ENCODE peak calls at places on chromosomes 3 and 15, in five cellular contexts. One of them, this sample, is unnamed.

GRCh38 chr3:152021951-152022461 is 148.6 kb downstream of the SUCNR1 start:
- DNase-seq in HepG2: no peak
- DNase-seq in K562: no peak
- DNase-seq in GM12878: peak
- DNase-seq in H1: no peak
- DNase-seq in this sample: peak

GRCh38 chr3:18725668-18726407 is 300.7 kb upstream of the SATB1 start:
- DNase-seq in HepG2: no peak
- DNase-seq in H1: no peak
- DNase-seq in K562: no peak
- DNase-seq in GM12878: no peak
- DNase-seq in this sample: no peak

GRCh38 chr3:196518999-196519737 is 4.0 kb upstream of the SMCO1 start:
- DNase-seq in GM12878: no peak
- DNase-seq in HepG2: peak
- DNase-seq in H1: peak
- DNase-seq in K562: peak
- DNase-seq in this sample: peak

GRCh38 chr3:110815008-110815583 is 256.5 kb upstream of the NECTIN3 start:
- DNase-seq in H1: no peak
- DNase-seq in K562: no peak
- DNase-seq in HepG2: no peak
- DNase-seq in GM12878: no peak
- DNase-seq in this sample: peak

GRCh38 chr15:66080791-66081475 is 172.6 kb downstream of the MEGF11 start:
- DNase-seq in H1: peak
- DNase-seq in GM12878: no peak
- DNase-seq in K562: no peak
- DNase-seq in HepG2: peak
- DNase-seq in this sample: no peak

GRCh38 chr3:41681479-41681878 is 280.4 kb downstream of the ULK4 start:
- DNase-seq in GM12878: no peak
- DNase-seq in HepG2: peak
- DNase-seq in H1: no peak
- DNase-seq in K562: no peak
- DNase-seq in this sample: no peak

GRCh38 chr3:111668912-111669488 is 73.9 kb upstream of the ZBED2 start:
- DNase-seq in GM12878: no peak
- DNase-seq in H1: no peak
- DNase-seq in K562: peak
- DNase-seq in HepG2: peak
- DNase-seq in this sample: peak

GRCh38 chr15:100192092-100192695 is 149.6 kb downstream of the ADAMTS17 start:
- DNase-seq in GM12878: no peak
- DNase-seq in H1: no peak
- DNase-seq in HepG2: no peak
- DNase-seq in K562: no peak
- DNase-seq in this sample: no peak

GRCh38 chr3:58214484-58215316 is 3.9 kb upstream of the DNASE1L3 start:
- DNase-seq in H1: no peak
- DNase-seq in GM12878: peak
- DNase-seq in HepG2: no peak
- DNase-seq in K562: no peak
- DNase-seq in this sample: no peak

GRCh38 chr3:178618907-178619306 is 82.7 kb downstream of the KCNMB2 start:
- DNase-seq in GM12878: no peak
- DNase-seq in K562: no peak
- DNase-seq in HepG2: no peak
- DNase-seq in H1: no peak
- DNase-seq in this sample: no peak

GRCh38 chr15:63374686-63375520 is 6.7 kb downstream of the CA12 start:
- DNase-seq in HepG2: no peak
- DNase-seq in GM12878: no peak
- DNase-seq in H1: no peak
- DNase-seq in K562: no peak
- DNase-seq in this sample: no peak

GRCh38 chr15:98548172-98548971 is 100.0 kb upstream of the IGF1R start:
- DNase-seq in GM12878: no peak
- DNase-seq in K562: no peak
- DNase-seq in H1: peak
- DNase-seq in HepG2: no peak
- DNase-seq in this sample: no peak

GRCh38 chr3:58487140-58487886 is 4.6 kb upstream of the KCTD6 start:
- DNase-seq in HepG2: no peak
- DNase-seq in K562: peak
- DNase-seq in GM12878: no peak
- DNase-seq in H1: no peak
- DNase-seq in this sample: peak

GRCh38 chr3:177781686-177782161 is 584.4 kb upstream of the TBL1XR1 start:
- DNase-seq in H1: no peak
- DNase-seq in HepG2: no peak
- DNase-seq in GM12878: no peak
- DNase-seq in K562: no peak
- DNase-seq in this sample: no peak

GRCh38 chr15:58771621-58772235 is 626 bp downstream of the MINDY2 start:
- DNase-seq in GM12878: no peak
- DNase-seq in K562: peak
- DNase-seq in H1: no peak
- DNase-seq in HepG2: no peak
- DNase-seq in this sample: no peak

GRCh38 chr3:146577662-146578061 is 27.5 kb downstream of the PLSCR5 start:
- DNase-seq in K562: no peak
- DNase-seq in GM12878: no peak
- DNase-seq in H1: no peak
- DNase-seq in HepG2: peak
- DNase-seq in this sample: peak

GRCh38 chr3:23826382-23827061 is 20.8 kb downstream of the UBE2E1 start:
- DNase-seq in HepG2: no peak
- DNase-seq in K562: no peak
- DNase-seq in H1: no peak
- DNase-seq in GM12878: no peak
- DNase-seq in this sample: no peak

GRCh38 chr3:108071394-108071793 is 19.4 kb downstream of the CD47 start:
- DNase-seq in HepG2: no peak
- DNase-seq in K562: no peak
- DNase-seq in GM12878: no peak
- DNase-seq in H1: no peak
- DNase-seq in this sample: no peak

GRCh38 chr3:13556937-13557336 is 8.0 kb downstream of the FBLN2 start:
- DNase-seq in GM12878: no peak
- DNase-seq in K562: peak
- DNase-seq in H1: no peak
- DNase-seq in HepG2: no peak
- DNase-seq in this sample: no peak

GRCh38 chr3:72086051-72086711 is 301.2 kb upstream of the PROK2 start:
- DNase-seq in H1: no peak
- DNase-seq in HepG2: no peak
- DNase-seq in GM12878: no peak
- DNase-seq in K562: peak
- DNase-seq in this sample: no peak

GRCh38 chr3:107797586-107797985 is 274.8 kb downstream of the BBX start:
- DNase-seq in HepG2: no peak
- DNase-seq in GM12878: no peak
- DNase-seq in H1: no peak
- DNase-seq in K562: no peak
- DNase-seq in this sample: no peak

GRCh38 chr3:9623148-9623547 is 26.2 kb upstream of the MTMR14 start:
- DNase-seq in GM12878: no peak
- DNase-seq in HepG2: no peak
- DNase-seq in K562: no peak
- DNase-seq in H1: no peak
- DNase-seq in this sample: no peak

GRCh38 chr15:39851505-39852082 is 68.5 kb downstream of the GPR176 start:
- DNase-seq in HepG2: no peak
- DNase-seq in GM12878: no peak
- DNase-seq in K562: no peak
- DNase-seq in H1: no peak
- DNase-seq in this sample: no peak

GRCh38 chr3:28912120-28912885 is 368.6 kb upstream of the RBMS3 start:
- DNase-seq in K562: no peak
- DNase-seq in GM12878: no peak
- DNase-seq in H1: no peak
- DNase-seq in HepG2: no peak
- DNase-seq in this sample: no peak

GRCh38 chr3:45988804-45989203 is 6.8 kb downstream of the FYCO1 start:
- DNase-seq in H1: no peak
- DNase-seq in HepG2: no peak
- DNase-seq in K562: no peak
- DNase-seq in GM12878: no peak
- DNase-seq in this sample: peak
- H3K27ac ChIP-seq in H1: no peak
- H3K27ac ChIP-seq in HepG2: no peak
- H3K27ac ChIP-seq in K562: no peak
- H3K27ac ChIP-seq in GM12878: no peak
- H3K27ac ChIP-seq in this sample: no peak

GRCh38 chr3:120438971-120439370 is 11.8 kb downstream of the FSTL1 start:
- DNase-seq in H1: no peak
- DNase-seq in HepG2: no peak
- DNase-seq in GM12878: no peak
- DNase-seq in K562: no peak
- DNase-seq in this sample: no peak
- TF ChIP-seq POLR2AphosphoS5 in H1: no peak
- TF ChIP-seq POLR2AphosphoS5 in HepG2: no peak
- TF ChIP-seq POLR2AphosphoS5 in GM12878: no peak
- TF ChIP-seq POLR2AphosphoS5 in K562: no peak
- TF ChIP-seq POLR2AphosphoS5 in this sample: no peak

GRCh38 chr3:5095879-5096278 is 26.2 kb upstream of the ARL8B start:
- DNase-seq in K562: no peak
- DNase-seq in H1: peak
- DNase-seq in HepG2: no peak
- DNase-seq in GM12878: no peak
- DNase-seq in this sample: no peak
- TF ChIP-seq CEBPB in K562: no peak
- TF ChIP-seq CEBPB in H1: no peak
- TF ChIP-seq CEBPB in HepG2: no peak
- TF ChIP-seq CEBPB in GM12878: no peak
- TF ChIP-seq CEBPB in this sample: no peak

DNA sequence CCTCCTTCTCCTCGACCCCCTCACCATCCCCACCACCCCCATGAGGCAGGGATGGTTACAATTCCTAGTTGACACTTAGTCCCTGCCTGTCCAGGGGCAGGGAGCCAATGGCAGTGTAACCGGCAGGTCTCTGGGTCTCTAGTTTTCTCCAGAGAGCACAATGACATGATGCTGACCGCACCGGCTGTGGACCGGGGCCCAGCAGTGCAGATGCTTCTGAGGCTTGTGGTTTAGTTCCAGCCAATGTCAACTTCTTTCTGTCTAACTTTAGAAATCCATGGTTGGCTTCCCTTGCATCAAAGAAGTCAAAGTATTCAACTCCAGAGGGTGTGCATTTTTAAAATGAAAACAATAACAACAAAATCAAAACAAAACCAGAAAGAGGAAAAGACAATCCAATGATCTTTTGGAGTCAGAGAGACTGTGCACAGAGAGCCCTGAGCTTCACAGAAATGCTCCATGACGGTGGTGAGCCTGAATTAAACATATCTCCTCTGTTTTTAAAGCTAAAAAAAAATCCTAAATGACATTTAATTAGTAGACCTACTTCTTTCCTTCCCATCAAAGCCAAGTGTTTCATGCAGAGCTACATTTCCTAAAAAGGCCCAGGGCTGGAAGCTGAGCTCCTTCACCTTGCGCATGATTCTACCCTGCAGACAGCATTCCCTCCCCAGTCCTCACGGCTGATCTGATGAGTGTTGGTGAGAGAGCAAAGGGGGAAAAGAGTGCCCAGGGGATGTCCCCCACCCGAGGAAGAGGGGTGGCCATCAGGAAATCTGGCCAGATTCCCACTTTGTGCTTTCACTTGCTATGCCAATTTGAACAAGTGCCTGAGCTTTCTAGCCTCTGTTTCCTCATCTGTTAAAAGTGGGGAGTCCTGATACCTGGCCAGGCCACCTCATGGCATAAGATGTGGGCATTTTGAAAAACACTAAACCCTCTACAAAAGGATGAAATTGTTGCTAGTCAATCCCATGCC is 230.7 kb upstream of the TLE3 start:
- DNase-seq in H1: no peak
- DNase-seq in HepG2: no peak
- DNase-seq in K562: no peak
- DNase-seq in GM12878: no peak
- DNase-seq in this sample: no peak
- H3K27ac ChIP-seq in H1: no peak
- H3K27ac ChIP-seq in HepG2: no peak
- H3K27ac ChIP-seq in K562: no peak
- H3K27ac ChIP-seq in GM12878: no peak
- H3K27ac ChIP-seq in this sample: no peak

DNA sequence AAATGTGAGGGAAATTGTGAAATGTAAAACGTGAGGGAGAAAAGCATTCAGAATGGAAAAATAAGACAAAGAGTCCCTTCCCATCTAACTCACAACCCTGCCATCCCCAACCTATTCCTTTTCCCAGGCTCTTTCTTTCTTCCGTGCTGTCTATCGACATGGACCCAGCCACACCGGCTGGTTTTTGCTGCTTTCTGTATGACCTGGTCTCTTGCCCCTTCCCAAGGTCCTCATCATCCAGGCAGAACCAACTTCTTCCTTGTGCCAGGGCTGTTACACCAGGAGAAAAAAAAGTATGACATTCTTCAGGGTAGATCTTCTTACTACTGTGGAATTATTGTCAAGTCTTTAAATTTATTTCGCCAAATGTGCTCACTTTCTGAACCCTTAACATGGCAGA is 6.8 kb downstream of the CAPN3 start:
- DNase-seq in GM12878: no peak
- DNase-seq in H1: no peak
- DNase-seq in K562: no peak
- DNase-seq in HepG2: no peak
- DNase-seq in this sample: no peak
- TF ChIP-seq POLR2AphosphoS5 in GM12878: no peak
- TF ChIP-seq POLR2AphosphoS5 in H1: no peak
- TF ChIP-seq POLR2AphosphoS5 in K562: no peak
- TF ChIP-seq POLR2AphosphoS5 in HepG2: no peak
- TF ChIP-seq POLR2AphosphoS5 in this sample: no peak